ENCODE peak calls at places on chromosomes 13 and 19, in eight cellular contexts. E is naive thymus-derived CD8-positive, alpha-beta T cell; D is LHCN-M2; B is RCC 7860; F is pons; J is stimulated activated CD4-positive, alpha-beta T cell treated with anti-CD3 and anti-CD28 coated beads, Interleukin-1b, Interleukin-23, amount 100 ng/mL, for 24 hours; Z is fibroblast of pulmonary artery; K is activated CD4-positive, alpha-beta T cell treated with anti-CD3 and anti-CD28 coated beads for 36 hours. M is an unnamed sample.

GRCh38 chr13:20116213-20116612 is 44.6 kb downstream of the GJA3 start:
- DNase-seq in E (no peak), D (no peak), B (no peak), F (no peak), J (no peak), Z (no peak), K (no peak), M (no peak)

GRCh38 chr13:84845875-84846619 is 953.2 kb downstream of the SLITRK6 start:
- DNase-seq in E (no peak), D (no peak), B (no peak), F (no peak), J (no peak), Z (no peak), K (no peak), M (no peak)

GRCh38 chr13:75788494-75788991 is 152.4 kb downstream of the LMO7 start:
- DNase-seq in E (no peak), D (peak; percentile 99), B (no peak), F (no peak), J (no peak), Z (peak; percentile 76), K (no peak), M (no peak)

GRCh38 chr19:13833330-13834265 is 38.4 kb downstream of the ZSWIM4 start:
- DNase-seq in E (peak; percentile 92), D (peak; percentile 73), B (peak; percentile 53), F (peak; percentile 75), J (peak; percentile 94), Z (peak; percentile 90), K (peak; percentile 97), M (no peak)

GRCh38 chr13:48235814-48236135 is 2.8 kb downstream of the ITM2B start:
- DNase-seq in E (no peak), D (no peak), B (no peak), F (peak; percentile 35), J (no peak), Z (no peak), K (no peak), M (no peak)

GRCh38 chr13:30905932-30906383 is at the start of gene MEDAG:
- DNase-seq in E (no peak), D (peak; percentile 72), B (no peak), F (no peak), J (no peak), Z (peak; percentile 87), K (no peak), M (no peak)

GRCh38 chr19:52910648-52911047 is 12.6 kb downstream of the ZNF888 start:
- DNase-seq in E (no peak), D (no peak), B (no peak), F (no peak), J (no peak), Z (no peak), K (no peak), M (no peak)

GRCh38 chr13:29936051-29936813 is 85.8 kb upstream of the UBL3 start:
- DNase-seq in E (no peak), D (no peak), B (no peak), F (no peak), J (no peak), Z (no peak), K (peak; percentile 20), M (peak; percentile 55)

GRCh38 chr13:67076378-67076777 is 153.8 kb downstream of the PCDH9 start:
- DNase-seq in E (no peak), D (peak; percentile 20), B (no peak), F (no peak), J (no peak), Z (peak; percentile 17), K (no peak), M (no peak)

GRCh38 chr13:60227168-60227567 is 63.4 kb upstream of the DIAPH3 start:
- DNase-seq in E (no peak), D (no peak), B (no peak), F (no peak), J (no peak), Z (no peak), K (no peak), M (no peak)

GRCh38 chr19:51148571-51148970 is 6.5 kb downstream of the SIGLEC7 start:
- DNase-seq in E (no peak), D (no peak), B (no peak), F (peak; percentile 24), J (no peak), Z (no peak), K (no peak), M (peak; percentile 34)

GRCh38 chr13:70043685-70044084 is 63.9 kb upstream of the ATXN8OS start:
- DNase-seq in E (no peak), D (no peak), B (peak; percentile 35), F (no peak), J (no peak), Z (peak; percentile 0), K (no peak), M (no peak)

GRCh38 chr19:37954421-37954874 is 47.4 kb downstream of the SIPA1L3 start:
- DNase-seq in E (no peak), D (no peak), B (no peak), F (no peak), J (no peak), Z (no peak), K (no peak), M (no peak)

GRCh38 chr13:97372929-97373328 is 61.0 kb upstream of the RAP2A start:
- DNase-seq in E (no peak), D (no peak), B (no peak), F (no peak), J (no peak), Z (no peak), K (no peak), M (no peak)

M was measured in AML-193.